ENCODE peak calls at places on chromosomes 2 and 18, in nine cellular contexts. O is activated CD4-positive, alpha-beta T cell treated with anti-CD3 and anti-CD28 coated beads for 24 hours; K is kidney epithelial cell; X is RPMI8226; E is psoas muscle; L is NCI-H1105; T is smooth muscle cell of the brain vasculature; C is stimulated activated CD4-positive, alpha-beta T cell treated with anti-CD3 and anti-CD28 coated beads, Interleukin-15, amount 100 ng/mL, for 24 hours; I is IMR-90. G is an unnamed sample.

GRCh38 chr2:178859760-178860159 is 52.5 kb upstream of the TTN start:
- DNase-seq in O (no peak), T (no peak), K (no peak), I (no peak), E (no peak), C (no peak), X (no peak), L (no peak), G (no peak)

GRCh38 chr18:79611040-79611681 is 68.4 kb upstream of the CTDP1 start:
- DNase-seq in K (peak), T (no peak), E (peak), I (peak), O (no peak), L (no peak), C (no peak), X (no peak), G (no peak)

GRCh38 chr18:32730620-32731021 is 42.2 kb downstream of the KLHL14 start:
- DNase-seq in O (no peak), E (no peak), L (no peak), C (no peak), K (no peak), T (peak), I (no peak), X (peak), G (peak)

GRCh38 chr2:223464071-223464470 is 138.1 kb downstream of the SCG2 start:
- DNase-seq in L (no peak), E (no peak), O (no peak), X (no peak), K (no peak), C (no peak), T (no peak), I (peak), G (no peak)

GRCh38 chr2:120013569-120014223 is 819 bp downstream of the EPB41L5 start:
- DNase-seq in X (no peak), I (no peak), L (peak), T (no peak), C (peak), O (peak), E (no peak), K (no peak), G (peak)

GRCh38 chr2:108587621-108588020 is 53.4 kb downstream of the LIMS1 start:
- DNase-seq in X (no peak), K (no peak), O (no peak), C (no peak), L (no peak), I (peak), E (peak), T (no peak), G (no peak)

GRCh38 chr18:35489913-35490490 is 7.8 kb downstream of the INO80C start:
- DNase-seq in T (no peak), I (no peak), E (no peak), K (no peak), C (no peak), X (no peak), L (no peak), O (no peak), G (no peak)

GRCh38 chr2:231708773-231709635 is 679 bp downstream of the PTMA start:
- DNase-seq in O (peak), I (peak), E (peak), K (no peak), L (no peak), X (peak), T (no peak), C (peak), G (no peak)

GRCh38 chr2:228613133-228613532 is 431.6 kb upstream of the SPHKAP start:
- DNase-seq in K (peak), O (no peak), T (peak), C (no peak), E (no peak), X (no peak), L (no peak), I (peak), G (peak)

GRCh38 chr18:25171334-25171733 is 180.6 kb downstream of the ZNF521 start:
- DNase-seq in E (no peak), L (no peak), X (no peak), K (no peak), O (no peak), C (no peak), T (no peak), I (no peak), G (no peak)

GRCh38 chr2:214730248-214730647 is 79.2 kb downstream of the BARD1 start:
- DNase-seq in K (no peak), X (no peak), I (peak), C (no peak), E (no peak), O (no peak), L (no peak), T (no peak), G (no peak)

GRCh38 chr18:67766930-67767329 is 250.4 kb upstream of the DSEL start:
- DNase-seq in E (no peak), T (no peak), X (no peak), C (no peak), K (peak), O (no peak), I (peak), L (no peak), G (no peak)

GRCh38 chr2:1947316-1947715 is 203.0 kb upstream of the PXDN start:
- DNase-seq in C (no peak), O (no peak), T (no peak), E (no peak), L (no peak), I (no peak), K (no peak), X (no peak), G (no peak)

GRCh38 chr2:140687825-140688224 is 1443.0 kb downstream of the LRP1B start:
- DNase-seq in T (no peak), X (no peak), E (no peak), C (no peak), K (no peak), I (no peak), O (no peak), L (no peak), G (no peak)

GRCh38 chr2:205681836-205682238 is 464 bp upstream of the NRP2 start:
- DNase-seq in L (peak), I (no peak), O (no peak), C (peak), E (no peak), X (peak), K (no peak), T (no peak), G (no peak)

GRCh38 chr18:52160652-52161051 is 179.3 kb upstream of the DCC start:
- DNase-seq in T (no peak), O (no peak), K (peak), C (no peak), X (no peak), I (no peak), L (no peak), E (no peak), G (no peak)

GRCh38 chr2:171735991-171736710 is 48.9 kb downstream of the DYNC1I2 start:
- DNase-seq in O (no peak), C (no peak), I (no peak), K (no peak), X (no peak), L (no peak), E (no peak), T (no peak), G (no peak)

GRCh38 chr18:58378980-58379379 is 249.9 kb downstream of the ALPK2 start:
- DNase-seq in T (no peak), O (no peak), X (no peak), L (no peak), K (no peak), I (no peak), E (no peak), C (no peak), G (no peak)

GRCh38 chr2:153971250-153971649 is 99.5 kb downstream of the GALNT13 start:
- DNase-seq in E (no peak), L (no peak), C (no peak), X (no peak), I (no peak), O (no peak), K (no peak), T (no peak), G (no peak)

GRCh38 chr2:25335971-25336370 is 5.8 kb downstream of the DNMT3A start:
- DNase-seq in E (no peak), L (no peak), T (no peak), I (no peak), K (no peak), O (no peak), C (no peak), X (no peak), G (no peak)

GRCh38 chr18:50096766-50097435 is 98.0 kb downstream of the MYO5B start:
- DNase-seq in O (no peak), C (no peak), X (no peak), T (no peak), I (no peak), E (no peak), L (no peak), K (no peak), G (no peak)

GRCh38 chr2:41207578-41207977 is 755.7 kb upstream of the SLC8A1 start:
- DNase-seq in C (no peak), O (no peak), T (no peak), I (no peak), X (no peak), K (peak), L (no peak), E (no peak), G (no peak)

GRCh38 chr2:106584304-106584954 is 97.3 kb downstream of the CD8B2 start:
- DNase-seq in K (no peak), L (no peak), C (no peak), I (no peak), O (no peak), T (no peak), E (no peak), X (no peak), G (no peak)

GRCh38 chr2:231490801-231491200 is 26.5 kb upstream of the NCL start:
- DNase-seq in C (no peak), L (no peak), T (no peak), X (no peak), K (no peak), E (no peak), I (no peak), O (no peak), G (no peak)

GRCh38 chr2:37890893-37891495 is 34.1 kb upstream of the RMDN2 start:
- DNase-seq in T (peak), O (peak), L (peak), I (peak), K (no peak), C (peak), E (peak), X (peak), G (peak)

GRCh38 chr2:235670974-235671787 is 177.3 kb downstream of the AGAP1 start:
- DNase-seq in C (no peak), L (peak), I (no peak), E (no peak), O (no peak), T (no peak), K (no peak), X (no peak), G (no peak)

GRCh38 chr2:173064231-173064805 is 11.3 kb upstream of the MAP3K20 start:
- DNase-seq in T (no peak), L (no peak), X (no peak), I (peak), O (no peak), K (no peak), C (no peak), E (no peak), G (no peak)

GRCh38 chr2:23594079-23594494 is 209.1 kb downstream of the KLHL29 start:
- DNase-seq in K (no peak), I (no peak), E (no peak), O (no peak), C (no peak), T (no peak), L (peak), X (no peak), G (no peak)

GRCh38 chr18:50111398-50111797 is 83.5 kb downstream of the MYO5B start:
- DNase-seq in I (no peak), O (no peak), E (no peak), L (no peak), X (no peak), K (no peak), T (no peak), C (no peak), G (no peak)

G was measured in SK-MEL-5.